ENCODE peak calls at places on chromosome 5, in four cellular contexts. X is A549, D is endothelial cell of umbilical vein, G is K562. E is an unnamed sample.

GRCh38 chr5:68415177-68416085 is 199.9 kb downstream of the PIK3R1 start:
- DNase-seq in G (peak; percentile 83), X (no peak), D (peak; percentile 24), E (peak; percentile 84)

GRCh38 chr5:180070726-180071417 is 687 bp downstream of the RNF130 start:
- DNase-seq in D (peak; percentile 68), X (peak; percentile 48), G (peak; percentile 44), E (peak; percentile 86)

GRCh38 chr5:160159991-160160826 is 41.0 kb upstream of the PWWP2A start:
- DNase-seq in G (no peak), D (no peak), X (no peak), E (no peak)

GRCh38 chr5:1291611-1292080 is 3.2 kb downstream of the TERT start:
- DNase-seq in G (no peak), D (no peak), X (no peak), E (no peak)

GRCh38 chr5:138936225-138936967 is 61.3 kb upstream of the LRRTM2 start:
- DNase-seq in X (no peak), G (no peak), D (peak; percentile 39), E (no peak)

GRCh38 chr5:113319256-113320053 is 115.3 kb downstream of the TSSK1B start:
- DNase-seq in D (no peak), G (no peak), X (no peak), E (no peak)

GRCh38 chr5:179328291-179328690 is 17.0 kb downstream of the ADAMTS2 start:
- DNase-seq in G (no peak), X (no peak), D (no peak), E (no peak)

GRCh38 chr5:59275537-59276276 is 617.8 kb downstream of the PDE4D start:
- DNase-seq in G (no peak), D (peak; percentile 85), X (peak; percentile 91), E (peak; percentile 16)

GRCh38 chr5:148790545-148791333 is 35.7 kb upstream of the ADRB2 start:
- DNase-seq in X (no peak), G (no peak), D (no peak), E (peak; percentile 30)

GRCh38 chr5:55591671-55592070 is 56.9 kb upstream of the PLPP1 start:
- DNase-seq in X (no peak), D (no peak), G (no peak), E (no peak)

GRCh38 chr5:158976035-158976434 is 123.7 kb downstream of the EBF1 start:
- DNase-seq in G (no peak), D (peak; percentile 71), X (peak; percentile 33), E (no peak)

GRCh38 chr5:172926796-172927195 is 32.4 kb upstream of the RPL26L1 start:
- DNase-seq in X (peak; percentile 60), G (no peak), D (no peak), E (no peak)

GRCh38 chr5:141935538-141935937 is 11.9 kb downstream of the DELE1 start:
- DNase-seq in D (no peak), X (no peak), G (no peak), E (no peak)

GRCh38 chr5:36928947-36929346 is 52.4 kb downstream of the NIPBL start:
- DNase-seq in D (peak; percentile 73), G (no peak), X (no peak), E (no peak)

GRCh38 chr5:97192580-97193421 is 9.8 kb upstream of the RIOK2 start:
- DNase-seq in G (no peak), X (no peak), D (no peak), E (peak; percentile 86)

GRCh38 chr5:54383941-54384340 is 71.6 kb upstream of the HSPB3 start:
- DNase-seq in G (no peak), X (no peak), D (no peak), E (no peak)

GRCh38 chr5:112529525-112529924 is 110.4 kb upstream of the EPB41L4A start:
- DNase-seq in G (peak; percentile 41), X (peak; percentile 36), D (peak; percentile 46), E (peak; percentile 20)

GRCh38 chr5:62115009-62115408 is 191.0 kb upstream of the KIF2A start:
- DNase-seq in G (no peak), D (no peak), X (no peak), E (peak; percentile 2)

GRCh38 chr5:150138551-150139265 is 16.9 kb downstream of the PDGFRB start:
- DNase-seq in G (no peak), D (peak; percentile 86), X (no peak), E (no peak)

GRCh38 chr5:38165435-38165834 is 92.9 kb upstream of the EGFLAM start:
- DNase-seq in G (no peak), D (no peak), X (no peak), E (no peak)

GRCh38 chr5:68215888-68216736 is 556 bp downstream of the PIK3R1 start:
- DNase-seq in D (no peak), G (peak; percentile 67), X (peak; percentile 18), E (peak; percentile 84)

GRCh38 chr5:66551338-66551737 is 44.9 kb upstream of the MAST4 start:
- DNase-seq in D (no peak), X (no peak), G (no peak), E (no peak)

GRCh38 chr5:15885156-15885555 is 294.4 kb downstream of the MARCHF11 start:
- DNase-seq in G (no peak), D (no peak), X (no peak), E (no peak)

GRCh38 chr5:33679791-33680190 is 212.0 kb downstream of the ADAMTS12 start:
- DNase-seq in X (no peak), D (no peak), G (no peak), E (no peak)

GRCh38 chr5:172508471-172509404 is 54.4 kb upstream of the SH3PXD2B start:
- DNase-seq in G (no peak), X (no peak), D (no peak), E (no peak)

GRCh38 chr5:40672440-40672839 is 7.3 kb upstream of the PTGER4 start:
- DNase-seq in X (no peak), G (no peak), D (no peak), E (peak; percentile 80)

GRCh38 chr5:78295035-78295961 is 800 bp upstream of the AP3B1 start:
- DNase-seq in G (peak; percentile 40), D (no peak), X (peak; percentile 42), E (peak; percentile 27)

GRCh38 chr5:50968296-50969206 is 302.1 kb downstream of the PARP8 start:
- DNase-seq in D (no peak), X (no peak), G (no peak), E (no peak)

GRCh38 chr5:144352732-144353317 is 182.2 kb downstream of the KCTD16 start:
- DNase-seq in D (no peak), G (no peak), X (no peak), E (peak; percentile 2)

GRCh38 chr5:24750356-24750755 is 105.6 kb upstream of the CDH10 start:
- DNase-seq in D (no peak), G (no peak), X (no peak), E (no peak)

DNA sequence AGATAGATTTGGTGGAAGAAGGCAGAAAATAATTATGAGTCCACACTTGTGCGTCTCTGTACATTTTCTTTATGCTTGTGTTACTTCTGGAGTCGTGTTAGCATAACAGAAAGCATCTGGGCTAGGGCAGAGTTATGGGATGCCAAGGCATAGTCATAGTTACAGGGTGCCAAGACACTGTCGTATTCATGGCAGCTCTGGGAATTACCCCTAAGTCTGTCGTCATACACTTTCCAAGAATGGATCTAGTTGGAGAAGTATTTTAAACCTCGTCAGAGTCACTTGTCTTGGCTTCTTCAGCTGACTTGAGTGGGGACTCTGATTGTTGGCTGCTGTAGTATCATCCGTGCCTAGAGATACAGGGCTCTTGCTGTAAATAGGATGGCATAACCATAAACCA is 27.8 kb downstream of the CAMK4 start:
- DNase-seq in D (no peak), X (no peak), G (no peak), E (no peak)
- TF ChIP-seq MYC in D (no peak), X (no peak), G (no peak), E (no peak)

GRCh38 chr5:134937547-134937946 is 30.2 kb upstream of the CATSPER3 start:
- DNase-seq in D (no peak), G (no peak), X (no peak), E (no peak)
- TF ChIP-seq MYC in D (no peak), G (no peak), X (no peak), E (no peak)

GRCh38 chr5:2756211-2756746 is 4.8 kb upstream of the IRX2 start:
- DNase-seq in D (no peak), G (no peak), X (peak; percentile 37), E (no peak)

GRCh38 chr5:2755811-2756210 is 4.3 kb upstream of the IRX2 start:
- DNase-seq in X (no peak), G (no peak), D (no peak), E (no peak)

GRCh38 chr5:2755371-2755715 is 3.9 kb upstream of the IRX2 start:
- DNase-seq in D (no peak), G (no peak), X (no peak), E (no peak)

GRCh38 chr5:2757563-2758311 is 6.3 kb upstream of the IRX2 start:
- DNase-seq in D (no peak), G (no peak), X (no peak), E (peak; percentile 29)

GRCh38 chr5:2756764-2757163 is 5.3 kb upstream of the IRX2 start:
- DNase-seq in X (no peak), D (no peak), G (no peak), E (no peak)
- TF ChIP-seq MYC in X (no peak), D (no peak), G (no peak), E (no peak)

GRCh38 chr5:132003170-132003744 is 8.2 kb downstream of the ACSL6 start:
- DNase-seq in X (no peak), D (no peak), G (no peak), E (no peak)

GRCh38 chr5:132001647-132002561 is 9.6 kb downstream of the ACSL6 start:
- DNase-seq in X (no peak), D (no peak), G (no peak), E (peak; percentile 31)

GRCh38 chr5:132003982-132004381 is 7.5 kb downstream of the ACSL6 start:
- DNase-seq in D (no peak), X (no peak), G (no peak), E (no peak)

GRCh38 chr5:132000677-132001453 is 10.6 kb downstream of the ACSL6 start:
- DNase-seq in X (no peak), D (no peak), G (no peak), E (peak; percentile 89)

DNA sequence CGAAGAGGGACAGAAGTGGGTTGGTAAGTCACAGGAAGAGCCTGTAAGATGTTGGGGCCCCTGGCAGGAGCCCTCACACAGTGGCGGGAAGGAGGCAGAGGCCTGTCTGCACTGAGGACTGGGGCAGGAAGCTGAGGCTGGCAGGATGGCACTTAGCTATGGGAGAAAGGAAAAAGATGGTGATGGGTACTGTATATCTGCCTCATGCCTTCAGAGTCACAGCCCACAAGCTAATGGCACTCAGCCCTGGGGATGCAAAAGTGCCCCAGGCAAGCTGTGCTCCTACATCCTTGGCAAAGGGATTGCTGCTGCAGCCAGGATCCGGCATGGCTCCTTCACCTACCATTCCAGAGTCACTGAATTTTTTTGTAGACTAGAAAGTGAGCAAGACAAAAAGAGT is 8.8 kb downstream of the ACSL6 start:
- DNase-seq in D (no peak), X (no peak), G (no peak), E (no peak)
- TF ChIP-seq MYC in D (no peak), X (no peak), G (no peak), E (no peak)

GRCh38 chr5:145976431-145977155 is 40.2 kb downstream of the SH3RF2 start:
- DNase-seq in X (peak; percentile 44), G (no peak), D (peak; percentile 55), E (peak; percentile 61)
- TF ChIP-seq MYC in X (no peak), G (no peak), D (no peak), E (no peak)

DNA sequence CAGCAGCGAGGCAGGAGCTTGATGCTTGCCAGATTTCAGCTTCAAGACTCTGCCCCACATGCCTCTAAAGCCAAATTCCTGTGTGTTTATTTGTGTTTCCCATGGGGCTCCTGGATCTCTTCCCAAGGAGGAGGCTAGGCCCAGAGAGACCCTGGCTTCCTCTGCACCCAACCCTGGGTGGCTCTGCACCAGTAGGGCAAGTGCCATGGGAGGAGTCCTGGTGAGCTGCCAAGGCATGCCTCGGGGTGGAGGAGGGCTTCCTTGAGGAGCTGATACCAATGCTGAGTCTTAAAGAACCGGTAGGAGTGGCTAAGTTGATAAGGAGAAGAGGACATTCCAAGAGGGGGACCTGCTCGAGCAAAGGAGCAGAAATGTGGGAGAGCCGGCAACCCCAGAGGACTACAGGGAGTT is 6.8 kb upstream of the TIFAB start:
- DNase-seq in G (peak; percentile 57), D (no peak), X (peak; percentile 36), E (no peak)
- TF ChIP-seq MYC in G (no peak), D (no peak), X (no peak), E (no peak)